ENCODE peak calls at places on chromosome 5, in eight cellular contexts. One of them, this sample, is unnamed.
A peak's percentile ranks its signal among the peaks of the same experiment; 100 is the strongest.

GRCh38 chr5:67206381-67207328 is 10.1 kb upstream of the CD180 start:
- DNase-seq in fibroblast of mammary gland: peak; percentile 32
- DNase-seq in heart right ventricle: no peak
- DNase-seq in keratinocyte: peak; percentile 92
- DNase-seq in heart left ventricle: no peak
- DNase-seq in SK-N-SH: no peak
- DNase-seq in fibroblast of lung: peak; percentile 40
- DNase-seq in GM06990: peak; percentile 84
- DNase-seq in this sample: no peak

GRCh38 chr5:101534486-101535110 is 631.5 kb upstream of the ST8SIA4 start:
- DNase-seq in fibroblast of mammary gland: peak; percentile 66
- DNase-seq in heart right ventricle: no peak
- DNase-seq in keratinocyte: no peak
- DNase-seq in heart left ventricle: no peak
- DNase-seq in SK-N-SH: no peak
- DNase-seq in fibroblast of lung: peak; percentile 6
- DNase-seq in GM06990: no peak
- DNase-seq in this sample: no peak

GRCh38 chr5:92775711-92776615 is 805.1 kb downstream of the NR2F1-AS1 start:
- DNase-seq in fibroblast of mammary gland: peak; percentile 41
- DNase-seq in heart right ventricle: no peak
- DNase-seq in keratinocyte: no peak
- DNase-seq in heart left ventricle: no peak
- DNase-seq in SK-N-SH: no peak
- DNase-seq in fibroblast of lung: no peak
- DNase-seq in GM06990: no peak
- DNase-seq in this sample: no peak

GRCh38 chr5:123080215-123080614 is 8.8 kb upstream of the PRDM6 start:
- DNase-seq in fibroblast of mammary gland: no peak
- DNase-seq in heart right ventricle: no peak
- DNase-seq in keratinocyte: no peak
- DNase-seq in heart left ventricle: no peak
- DNase-seq in SK-N-SH: no peak
- DNase-seq in fibroblast of lung: no peak
- DNase-seq in GM06990: no peak
- DNase-seq in this sample: no peak

GRCh38 chr5:142396436-142396835 is 71.6 kb upstream of the SPRY4 start:
- DNase-seq in fibroblast of mammary gland: no peak
- DNase-seq in heart right ventricle: no peak
- DNase-seq in keratinocyte: no peak
- DNase-seq in heart left ventricle: no peak
- DNase-seq in SK-N-SH: no peak
- DNase-seq in fibroblast of lung: no peak
- DNase-seq in GM06990: no peak
- DNase-seq in this sample: no peak

GRCh38 chr5:160071521-160072299 is 47.5 kb downstream of the PWWP2A start:
- DNase-seq in fibroblast of mammary gland: peak; percentile 17
- DNase-seq in heart right ventricle: peak; percentile 16
- DNase-seq in keratinocyte: no peak
- DNase-seq in heart left ventricle: peak; percentile 25
- DNase-seq in SK-N-SH: peak; percentile 12
- DNase-seq in fibroblast of lung: no peak
- DNase-seq in GM06990: no peak
- DNase-seq in this sample: no peak

GRCh38 chr5:62354028-62354874 is 48.2 kb downstream of the KIF2A start:
- DNase-seq in fibroblast of mammary gland: peak; percentile 70
- DNase-seq in heart right ventricle: peak; percentile 17
- DNase-seq in keratinocyte: no peak
- DNase-seq in heart left ventricle: no peak
- DNase-seq in SK-N-SH: peak; percentile 44
- DNase-seq in fibroblast of lung: peak; percentile 74
- DNase-seq in GM06990: peak; percentile 22
- DNase-seq in this sample: no peak

GRCh38 chr5:14444161-14444560 is 137.4 kb upstream of the OTULINL start:
- DNase-seq in fibroblast of mammary gland: no peak
- DNase-seq in heart right ventricle: no peak
- DNase-seq in keratinocyte: no peak
- DNase-seq in heart left ventricle: no peak
- DNase-seq in SK-N-SH: no peak
- DNase-seq in fibroblast of lung: no peak
- DNase-seq in GM06990: no peak
- DNase-seq in this sample: no peak

GRCh38 chr5:14249258-14250093 is 106.3 kb downstream of the TRIO start:
- DNase-seq in fibroblast of mammary gland: no peak
- DNase-seq in heart right ventricle: no peak
- DNase-seq in keratinocyte: no peak
- DNase-seq in heart left ventricle: no peak
- DNase-seq in SK-N-SH: peak; percentile 39
- DNase-seq in fibroblast of lung: no peak
- DNase-seq in GM06990: no peak
- DNase-seq in this sample: no peak

GRCh38 chr5:132768485-132768868 is 8.6 kb downstream of the SEPTIN8 start:
- DNase-seq in fibroblast of mammary gland: no peak
- DNase-seq in heart right ventricle: no peak
- DNase-seq in keratinocyte: no peak
- DNase-seq in heart left ventricle: no peak
- DNase-seq in SK-N-SH: no peak
- DNase-seq in fibroblast of lung: no peak
- DNase-seq in GM06990: no peak
- DNase-seq in this sample: no peak

DNA sequence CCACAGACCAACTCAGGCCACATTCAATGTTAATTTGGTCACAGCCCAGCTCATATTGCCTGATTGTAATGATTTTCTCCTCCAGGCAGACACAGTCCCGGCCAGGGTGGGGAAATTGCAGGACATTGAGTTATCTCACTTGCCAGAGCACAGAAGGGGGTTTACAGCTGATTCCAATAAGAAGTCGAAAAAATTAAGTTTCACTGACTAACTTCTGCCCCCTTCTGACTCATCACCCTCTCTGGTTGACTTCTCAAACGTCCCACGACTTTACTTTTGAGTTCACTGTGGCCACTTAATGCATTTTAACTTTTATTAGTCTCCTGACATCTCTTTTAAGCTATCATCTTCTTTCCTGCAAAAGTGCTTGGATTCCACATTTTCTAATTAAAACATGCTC is 321.4 kb upstream of the WWC1 start:
- DNase-seq in fibroblast of mammary gland: peak; percentile 66
- DNase-seq in heart right ventricle: no peak
- DNase-seq in keratinocyte: no peak
- DNase-seq in heart left ventricle: no peak
- DNase-seq in SK-N-SH: no peak
- DNase-seq in fibroblast of lung: peak; percentile 27
- DNase-seq in GM06990: no peak
- DNase-seq in this sample: no peak
- TF ChIP-seq CTCF in fibroblast of mammary gland: peak; percentile 5
- TF ChIP-seq CTCF in heart right ventricle: no peak
- TF ChIP-seq CTCF in keratinocyte: no peak
- TF ChIP-seq CTCF in heart left ventricle: no peak
- TF ChIP-seq CTCF in SK-N-SH: peak; percentile 9
- TF ChIP-seq CTCF in fibroblast of lung: peak; percentile 11
- TF ChIP-seq CTCF in GM06990: no peak
- TF ChIP-seq CTCF in this sample: no peak

GRCh38 chr5:149680810-149681221 is 49.3 kb upstream of the PPARGC1B start:
- DNase-seq in fibroblast of mammary gland: no peak
- DNase-seq in heart right ventricle: peak; percentile 62
- DNase-seq in keratinocyte: no peak
- DNase-seq in heart left ventricle: peak; percentile 60
- DNase-seq in SK-N-SH: no peak
- DNase-seq in fibroblast of lung: no peak
- DNase-seq in GM06990: peak; percentile 69
- DNase-seq in this sample: no peak

GRCh38 chr5:149681252-149681651 is 48.9 kb upstream of the PPARGC1B start:
- DNase-seq in fibroblast of mammary gland: no peak
- DNase-seq in heart right ventricle: peak; percentile 41
- DNase-seq in keratinocyte: no peak
- DNase-seq in heart left ventricle: peak; percentile 40
- DNase-seq in SK-N-SH: no peak
- DNase-seq in fibroblast of lung: no peak
- DNase-seq in GM06990: no peak
- DNase-seq in this sample: no peak

GRCh38 chr5:149682532-149683076 is 47.5 kb upstream of the PPARGC1B start:
- DNase-seq in fibroblast of mammary gland: no peak
- DNase-seq in heart right ventricle: no peak
- DNase-seq in keratinocyte: no peak
- DNase-seq in heart left ventricle: no peak
- DNase-seq in SK-N-SH: no peak
- DNase-seq in fibroblast of lung: no peak
- DNase-seq in GM06990: no peak
- DNase-seq in this sample: no peak

GRCh38 chr5:149679876-149680809 is 50.0 kb upstream of the PPARGC1B start:
- DNase-seq in fibroblast of mammary gland: no peak
- DNase-seq in heart right ventricle: peak; percentile 30
- DNase-seq in keratinocyte: no peak
- DNase-seq in heart left ventricle: peak; percentile 36
- DNase-seq in SK-N-SH: no peak
- DNase-seq in fibroblast of lung: no peak
- DNase-seq in GM06990: no peak
- DNase-seq in this sample: no peak

DNA sequence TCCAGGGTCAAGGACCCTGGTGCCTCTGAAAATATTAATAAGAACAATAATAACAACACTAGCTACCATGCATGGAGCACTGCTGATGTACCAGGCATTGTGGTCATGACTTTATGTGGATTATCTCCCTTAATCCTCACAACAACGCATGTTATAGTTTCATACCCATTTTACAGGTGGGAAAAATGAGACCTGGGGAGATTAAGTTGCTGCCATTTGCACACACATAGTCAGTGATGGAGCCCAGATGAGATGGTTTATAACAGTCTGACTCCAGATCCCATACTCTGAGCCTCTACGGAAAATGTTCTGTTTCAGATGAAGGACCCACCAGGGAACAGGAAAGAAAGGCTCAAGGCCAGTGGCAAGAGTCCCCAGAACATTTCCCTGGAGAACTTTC is 48.2 kb upstream of the PPARGC1B start:
- DNase-seq in fibroblast of mammary gland: no peak
- DNase-seq in heart right ventricle: no peak
- DNase-seq in keratinocyte: no peak
- DNase-seq in heart left ventricle: no peak
- DNase-seq in SK-N-SH: no peak
- DNase-seq in fibroblast of lung: no peak
- DNase-seq in GM06990: no peak
- DNase-seq in this sample: no peak
- TF ChIP-seq CTCF in fibroblast of mammary gland: no peak
- TF ChIP-seq CTCF in heart right ventricle: no peak
- TF ChIP-seq CTCF in keratinocyte: no peak
- TF ChIP-seq CTCF in heart left ventricle: no peak
- TF ChIP-seq CTCF in SK-N-SH: no peak
- TF ChIP-seq CTCF in fibroblast of lung: no peak
- TF ChIP-seq CTCF in GM06990: no peak
- TF ChIP-seq CTCF in this sample: no peak

DNA sequence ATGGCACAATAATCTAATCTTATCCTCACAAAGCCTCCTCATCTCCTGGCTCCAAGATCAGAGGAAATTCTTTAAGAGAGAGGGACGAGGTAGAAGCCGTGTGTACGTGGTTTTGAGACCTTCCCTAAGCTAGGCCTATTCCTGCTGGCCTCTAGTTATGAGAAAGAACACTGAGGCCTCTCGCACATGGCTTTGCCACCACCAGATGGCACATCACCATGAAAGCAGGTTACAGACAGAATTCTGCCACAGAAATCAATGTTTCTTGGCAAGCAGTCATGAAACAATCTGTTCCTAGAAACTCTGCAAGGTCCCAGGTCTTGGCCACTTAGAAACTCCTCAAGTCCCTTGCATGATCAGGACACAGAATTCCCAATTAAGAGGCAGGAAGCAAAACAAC is 268.2 kb upstream of the TAS2R1 start:
- DNase-seq in fibroblast of mammary gland: peak; percentile 11
- DNase-seq in heart right ventricle: no peak
- DNase-seq in keratinocyte: no peak
- DNase-seq in heart left ventricle: no peak
- DNase-seq in SK-N-SH: peak; percentile 36
- DNase-seq in fibroblast of lung: peak; percentile 47
- DNase-seq in GM06990: no peak
- DNase-seq in this sample: no peak
- TF ChIP-seq CTCF in fibroblast of mammary gland: peak; percentile 36
- TF ChIP-seq CTCF in heart right ventricle: peak; percentile 9
- TF ChIP-seq CTCF in keratinocyte: peak; percentile 48
- TF ChIP-seq CTCF in heart left ventricle: no peak
- TF ChIP-seq CTCF in SK-N-SH: peak; percentile 55
- TF ChIP-seq CTCF in fibroblast of lung: peak; percentile 60
- TF ChIP-seq CTCF in GM06990: peak; percentile 59
- TF ChIP-seq CTCF in this sample: peak; percentile 56

DNA sequence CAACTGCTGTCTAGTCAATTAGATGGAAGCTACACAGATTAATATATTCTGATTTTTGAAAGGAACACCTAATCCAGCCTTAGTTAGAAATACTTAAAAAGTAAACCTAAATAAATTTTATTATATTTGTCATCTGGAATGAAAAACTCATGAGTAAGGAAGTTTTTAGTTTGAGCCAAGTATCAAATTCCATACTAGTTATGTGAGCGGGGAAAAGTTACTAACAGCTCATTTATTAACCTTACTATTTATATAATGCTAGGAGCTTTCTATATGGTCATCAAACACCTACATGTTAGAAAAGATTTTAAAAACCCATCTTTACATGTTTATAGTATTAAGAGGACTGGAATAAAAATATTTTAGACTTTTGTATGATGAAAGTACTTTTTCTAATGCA is 41.6 kb upstream of the POU5F2 start:
- DNase-seq in fibroblast of mammary gland: peak; percentile 30
- DNase-seq in heart right ventricle: no peak
- DNase-seq in keratinocyte: no peak
- DNase-seq in heart left ventricle: no peak
- DNase-seq in SK-N-SH: no peak
- DNase-seq in fibroblast of lung: peak; percentile 57
- DNase-seq in GM06990: no peak
- DNase-seq in this sample: no peak
- TF ChIP-seq CTCF in fibroblast of mammary gland: no peak
- TF ChIP-seq CTCF in heart right ventricle: no peak
- TF ChIP-seq CTCF in keratinocyte: no peak
- TF ChIP-seq CTCF in heart left ventricle: no peak
- TF ChIP-seq CTCF in SK-N-SH: no peak
- TF ChIP-seq CTCF in fibroblast of lung: no peak
- TF ChIP-seq CTCF in GM06990: no peak
- TF ChIP-seq CTCF in this sample: no peak

DNA sequence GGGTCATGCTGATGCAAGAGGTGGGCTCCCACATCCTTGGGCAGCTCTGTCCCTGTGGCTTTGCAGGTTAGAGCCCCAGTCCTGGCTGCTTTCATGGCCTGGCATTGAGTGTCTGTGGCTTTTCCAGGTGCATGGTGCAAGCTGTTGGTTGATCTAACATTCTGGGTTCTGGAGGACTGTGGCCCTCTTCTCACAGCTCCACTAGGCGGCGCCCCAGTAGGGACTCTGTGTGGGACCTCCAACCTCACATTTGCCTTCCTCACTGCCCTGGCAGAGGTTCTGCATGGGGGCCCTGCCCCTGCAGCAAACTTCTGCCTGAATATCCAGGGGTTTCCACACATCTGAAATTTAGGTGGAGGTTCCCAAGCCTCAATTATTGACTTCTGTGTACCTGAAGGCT is 150.1 kb downstream of the NNT start:
- DNase-seq in fibroblast of mammary gland: no peak
- DNase-seq in heart right ventricle: no peak
- DNase-seq in keratinocyte: no peak
- DNase-seq in heart left ventricle: no peak
- DNase-seq in SK-N-SH: no peak
- DNase-seq in fibroblast of lung: no peak
- DNase-seq in GM06990: no peak
- DNase-seq in this sample: no peak
- TF ChIP-seq CTCF in fibroblast of mammary gland: peak; percentile 7
- TF ChIP-seq CTCF in heart right ventricle: no peak
- TF ChIP-seq CTCF in keratinocyte: no peak
- TF ChIP-seq CTCF in heart left ventricle: no peak
- TF ChIP-seq CTCF in SK-N-SH: peak; percentile 13
- TF ChIP-seq CTCF in fibroblast of lung: no peak
- TF ChIP-seq CTCF in GM06990: peak; percentile 45
- TF ChIP-seq CTCF in this sample: no peak

GRCh38 chr5:153629027-153629426 is 138.6 kb downstream of the GRIA1 start:
- DNase-seq in fibroblast of mammary gland: peak; percentile 97
- DNase-seq in heart right ventricle: peak; percentile 17
- DNase-seq in keratinocyte: peak; percentile 83
- DNase-seq in heart left ventricle: no peak
- DNase-seq in SK-N-SH: peak; percentile 1
- DNase-seq in fibroblast of lung: peak; percentile 97
- DNase-seq in GM06990: no peak
- DNase-seq in this sample: no peak
- TF ChIP-seq CTCF in fibroblast of mammary gland: peak; percentile 48
- TF ChIP-seq CTCF in heart right ventricle: no peak
- TF ChIP-seq CTCF in keratinocyte: peak; percentile 55
- TF ChIP-seq CTCF in heart left ventricle: no peak
- TF ChIP-seq CTCF in SK-N-SH: peak; percentile 69
- TF ChIP-seq CTCF in fibroblast of lung: peak; percentile 64
- TF ChIP-seq CTCF in GM06990: no peak
- TF ChIP-seq CTCF in this sample: no peak